ENCODE peak calls at places on chromosomes 5 and 9, in eight cellular contexts. P, R, C, B, S, D, Q and K are unnamed samples.

GRCh38 chr5:142368529-142368928 is 43.7 kb upstream of the SPRY4 start:
- DNase-seq in P (no peak), R (no peak), C (no peak), B (no peak), S (no peak), D (no peak), Q (no peak), K (no peak)

GRCh38 chr9:93357649-93358048 is 93.8 kb upstream of the FAM120A start:
- DNase-seq in P (no peak), R (no peak), C (no peak), B (no peak), S (no peak), D (no peak), Q (no peak), K (no peak)

GRCh38 chr5:80082731-80083114 is 47.6 kb downstream of the THBS4 start:
- DNase-seq in P (peak; percentile 89), R (no peak), C (no peak), B (peak; percentile 68), S (peak; percentile 16), D (no peak), Q (peak; percentile 67), K (no peak)

GRCh38 chr5:123722451-123722850 is 210.5 kb downstream of the CSNK1G3 start:
- DNase-seq in P (no peak), R (no peak), C (no peak), B (no peak), S (no peak), D (no peak), Q (no peak), K (no peak)

GRCh38 chr5:118195215-118195614 is 793.1 kb downstream of the DTWD2 start:
- DNase-seq in P (no peak), R (no peak), C (no peak), B (no peak), S (no peak), D (no peak), Q (no peak), K (no peak)

GRCh38 chr9:122389799-122390481 is 19.1 kb downstream of the PTGS1 start:
- DNase-seq in P (peak; percentile 49), R (no peak), C (no peak), B (no peak), S (no peak), D (no peak), Q (no peak), K (no peak)

GRCh38 chr9:87869082-87869481 is 13.6 kb upstream of the SPATA31E1 start:
- DNase-seq in P (no peak), R (no peak), C (no peak), B (no peak), S (no peak), D (no peak), Q (no peak), K (no peak)

GRCh38 chr9:94950733-94951590 is 224.5 kb downstream of the AOPEP start:
- DNase-seq in P (no peak), R (no peak), C (no peak), B (no peak), S (no peak), D (no peak), Q (no peak), K (no peak)

GRCh38 chr9:101275671-101276250 is 109.0 kb downstream of the BAAT start:
- DNase-seq in P (no peak), R (no peak), C (no peak), B (no peak), S (no peak), D (no peak), Q (no peak), K (no peak)

GRCh38 chr9:27125936-27126335 is 16.9 kb downstream of the TEK start:
- DNase-seq in P (no peak), R (no peak), C (no peak), B (no peak), S (no peak), D (no peak), Q (no peak), K (no peak)

GRCh38 chr9:32968101-32969011 is 33.1 kb downstream of the APTX start:
- DNase-seq in P (no peak), R (peak; percentile 5), C (peak; percentile 48), B (no peak), S (peak; percentile 58), D (peak; percentile 48), Q (peak; percentile 14), K (no peak)

GRCh38 chr9:32502459-32502858 is 23.5 kb downstream of the RIGI start:
- DNase-seq in P (no peak), R (no peak), C (no peak), B (no peak), S (no peak), D (no peak), Q (no peak), K (no peak)

GRCh38 chr9:93134740-93135444 is 841 bp upstream of the NINJ1 start:
- DNase-seq in P (no peak), R (no peak), C (no peak), B (no peak), S (no peak), D (no peak), Q (no peak), K (no peak)

GRCh38 chr9:124684140-124684539 is 87.0 kb downstream of the NR6A1 start:
- DNase-seq in P (no peak), R (no peak), C (no peak), B (no peak), S (no peak), D (no peak), Q (no peak), K (no peak)